ENCODE peak calls at places on chromosome 19, in seven cellular contexts. K is AG04450, H is heart left ventricle, P is lung, V is left ventricle myocardium inferior, C is endodermal cell, E is H9. J is an unnamed sample.
A peak's percentile ranks its signal among the peaks of the same experiment; 100 is the strongest.

GRCh38 chr19:6778386-6778785 is 5.9 kb downstream of the VAV1 start:
- DNase-seq in K (no peak), H (no peak), P (no peak), E (no peak), C (no peak), V (no peak), J (no peak)

GRCh38 chr19:39498262-39499081 is at the start of gene DLL3:
- DNase-seq in H (no peak), P (no peak), V (no peak), E (peak; percentile 51), K (no peak), C (peak; percentile 73), J (no peak)

GRCh38 chr19:10085641-10086031 is 481 bp upstream of the SHFL start:
- DNase-seq in K (no peak), C (no peak), P (no peak), V (no peak), H (no peak), E (no peak), J (no peak)

GRCh38 chr19:45598267-45599011 is 3.6 kb downstream of the GPR4 start:
- DNase-seq in K (no peak), C (no peak), P (no peak), E (no peak), H (peak; percentile 62), V (peak; percentile 34), J (no peak)

GRCh38 chr19:7074705-7075282 is 5.3 kb downstream of the ZNF557 start:
- DNase-seq in K (no peak), P (no peak), E (no peak), H (no peak), C (no peak), V (no peak), J (no peak)

GRCh38 chr19:611506-611869 is 21.8 kb downstream of the HCN2 start:
- DNase-seq in P (no peak), H (no peak), K (peak; percentile 76), V (no peak), C (no peak), E (no peak), J (no peak)

GRCh38 chr19:45125360-45125759 is 32.4 kb downstream of the PPP1R37 start:
- DNase-seq in H (no peak), C (no peak), V (no peak), E (no peak), P (no peak), K (no peak), J (no peak)

GRCh38 chr19:10669246-10669645 is 15.1 kb downstream of the ILF3 start:
- DNase-seq in V (no peak), E (no peak), P (no peak), C (no peak), K (no peak), H (no peak), J (no peak)

GRCh38 chr19:33861950-33862349 is 65.3 kb downstream of the KCTD15 start:
- DNase-seq in C (no peak), E (no peak), H (no peak), V (no peak), P (no peak), K (no peak), J (no peak)

GRCh38 chr19:35033067-35034004 is 3.1 kb downstream of the SCN1B start:
- DNase-seq in V (no peak), E (no peak), P (no peak), C (no peak), H (no peak), K (no peak), J (no peak)
- TF ChIP-seq CTCF in V (no peak), E (no peak), P (no peak), C (no peak), H (no peak), K (no peak), J (no peak)

DNA sequence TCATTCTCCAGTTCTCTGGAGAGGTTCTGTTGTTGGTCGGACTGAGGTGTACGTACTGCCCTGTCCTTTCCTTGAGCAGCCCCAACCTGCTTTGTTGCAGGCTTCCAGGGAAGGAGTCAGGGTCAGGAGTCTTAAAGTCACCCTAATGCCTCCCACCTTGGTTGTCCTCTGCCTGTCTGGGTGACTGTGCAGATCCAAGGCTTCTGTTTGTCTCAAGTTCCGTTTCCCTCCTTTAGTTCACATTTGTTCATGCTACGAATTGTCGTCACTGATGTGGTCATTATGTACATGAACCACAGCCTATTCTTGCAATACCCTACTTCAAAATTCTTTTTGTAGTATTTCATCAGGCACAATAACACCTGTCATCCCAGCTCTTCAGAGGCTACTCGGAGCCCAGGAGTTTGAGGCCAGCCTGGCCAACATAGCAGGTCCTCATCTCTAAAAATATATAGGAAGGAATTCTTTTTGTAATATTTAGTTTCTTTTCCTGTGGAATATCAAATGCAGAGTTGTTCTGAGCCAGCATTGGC is 7.4 kb downstream of the ZNF586 start:
- DNase-seq in V (no peak), E (no peak), C (no peak), H (no peak), K (no peak), P (no peak), J (no peak)
- H3K9me3 ChIP-seq in V (peaks cover 100% of the 10 kb centered on the region), E (no peaks in the 10 kb centered on the region), C (peaks cover 14% of the 10 kb centered on the region), H (no peaks in the 10 kb centered on the region), K (peaks cover 61% of the 10 kb centered on the region), P (peaks cover 49% of the 10 kb centered on the region), J (peaks cover 19% of the 10 kb centered on the region)

GRCh38 chr19:51809787-51810186 is 14.8 kb downstream of the FPR3 start:
- DNase-seq in V (no peak), E (no peak), K (no peak), C (no peak), P (no peak), H (no peak), J (no peak)

GRCh38 chr19:51808333-51808986 is 13.5 kb downstream of the FPR3 start:
- DNase-seq in H (no peak), E (no peak), P (no peak), K (no peak), C (no peak), V (no peak), J (no peak)

GRCh38 chr19:51810228-51810627 is 15.3 kb downstream of the FPR3 start:
- DNase-seq in E (no peak), P (no peak), K (no peak), H (no peak), V (no peak), C (no peak), J (no peak)

GRCh38 chr19:51807925-51808324 is 13.0 kb downstream of the FPR3 start:
- DNase-seq in E (no peak), V (no peak), P (no peak), H (no peak), K (no peak), C (no peak), J (no peak)

DNA sequence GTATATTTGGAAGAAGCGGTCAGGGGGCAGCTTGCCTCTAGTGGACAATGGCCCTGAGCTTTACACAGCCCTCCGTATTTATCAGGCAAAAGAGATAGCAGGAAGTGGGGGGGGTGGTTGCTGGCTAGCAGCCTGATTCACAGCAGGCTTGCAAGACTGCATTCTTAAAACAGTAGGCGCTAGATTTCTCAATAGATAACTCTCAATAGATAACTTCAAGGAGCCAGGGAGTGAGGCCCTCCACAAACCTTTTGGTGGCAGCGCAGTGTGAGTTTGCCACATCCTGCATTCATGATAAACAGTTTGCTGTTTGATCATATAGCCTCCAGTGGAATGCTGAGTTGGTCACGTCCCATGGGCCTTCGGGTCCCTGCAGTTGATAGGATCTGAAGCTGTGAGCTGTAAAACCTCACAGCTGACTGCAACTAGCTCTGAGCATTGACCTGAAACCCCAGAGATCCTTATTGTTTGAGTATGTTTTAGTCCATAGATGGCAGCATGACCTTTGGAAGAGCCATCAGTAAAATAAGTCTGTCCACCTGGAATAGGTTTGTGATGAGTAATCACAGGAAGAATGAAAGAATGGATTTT is 12.2 kb downstream of the FPR3 start:
- DNase-seq in E (peak; percentile 28), K (no peak), C (peak; percentile 73), V (no peak), P (no peak), H (no peak), J (no peak)
- TF ChIP-seq CTCF in E (no peak), K (no peak), C (no peak), V (no peak), P (no peak), H (no peak), J (no peak)

GRCh38 chr19:23832717-23833327 is 74.1 kb upstream of the ZNF681 start:
- DNase-seq in H (no peak), C (no peak), E (no peak), V (no peak), P (no peak), K (no peak), J (no peak)
- H3K9me3 ChIP-seq in H (no peaks in the 10 kb centered on the region), C (peaks cover 94% of the 10 kb centered on the region), E (peaks cover 38% of the 10 kb centered on the region), V (peaks cover 99% of the 10 kb centered on the region), P (peaks cover 9% of the 10 kb centered on the region), K (peaks cover 3% of the 10 kb centered on the region), J (peaks cover 11% of the 10 kb centered on the region)

GRCh38 chr19:47280183-47280797 is 5.6 kb downstream of the INAFM1 start:
- DNase-seq in H (no peak), P (no peak), K (no peak), C (peak; percentile 93), E (peak; percentile 85), V (no peak), J (no peak)
- TF ChIP-seq CTCF in H (peak; percentile 42), P (no peak), K (peak; percentile 49), C (peak; percentile 77), E (peak; percentile 71), V (peak; percentile 42), J (no peak)

GRCh38 chr19:12450817-12451216 is 10.0 kb upstream of the ZNF443 start:
- DNase-seq in E (no peak), V (no peak), C (peak; percentile 40), P (no peak), H (no peak), K (no peak), J (no peak)

GRCh38 chr19:12453495-12453894 is 12.7 kb upstream of the ZNF443 start:
- DNase-seq in V (no peak), E (no peak), C (no peak), H (no peak), K (no peak), P (no peak), J (no peak)

GRCh38 chr19:12448808-12449207 is 8.0 kb upstream of the ZNF443 start:
- DNase-seq in H (no peak), E (no peak), P (no peak), V (no peak), K (no peak), C (no peak), J (no peak)
- H3K9me3 ChIP-seq in H (no peaks in the 10 kb centered on the region), E (peaks cover 23% of the 10 kb centered on the region), P (peaks cover 17% of the 10 kb centered on the region), V (peaks cover 50% of the 10 kb centered on the region), K (peaks cover 33% of the 10 kb centered on the region), C (peaks cover 60% of the 10 kb centered on the region), J (no peaks in the 10 kb centered on the region)

GRCh38 chr19:47651691-47652090 is 42.8 kb downstream of the BICRA start:
- DNase-seq in V (no peak), H (no peak), C (peak; percentile 60), K (no peak), P (no peak), E (no peak), J (no peak)
- TF ChIP-seq CTCF in V (no peak), H (no peak), C (peak; percentile 46), K (no peak), P (no peak), E (peak; percentile 33), J (no peak)

GRCh38 chr19:27720155-27720554 is 1492.8 kb downstream of the UQCRFS1 start:
- DNase-seq in E (no peak), V (no peak), H (no peak), K (no peak), C (no peak), P (no peak), J (no peak)
- H3K9me3 ChIP-seq in E (peaks cover 84% of the 10 kb centered on the region), V (peaks cover 63% of the 10 kb centered on the region), H (no peaks in the 10 kb centered on the region), K (peaks cover 13% of the 10 kb centered on the region), C (peaks cover 90% of the 10 kb centered on the region), P (peaks cover 9% of the 10 kb centered on the region), J (peaks cover 4% of the 10 kb centered on the region)

J was measured in sigmoid colon.